ENCODE peak calls at places on chromosomes 5 and 9, in nine cellular contexts. A is lung; S is fibroblast of lung; G is hepatocyte; X is A549; T is AG09309; V is heart left ventricle; H is cardiac fibroblast; U is CD8-positive, alpha-beta T cell. E is an unnamed sample.

GRCh38 chr5:146466521-146467349 is 19.6 kb downstream of the TCERG1 start:
- DNase-seq in A (no peak), S (peak), G (no peak), X (peak), T (no peak), V (no peak), H (peak), U (no peak), E (no peak)

GRCh38 chr5:65032250-65032649 is 263.5 kb downstream of the CWC27 start:
- DNase-seq in A (no peak), S (peak), G (no peak), X (no peak), T (peak), V (no peak), H (peak), U (no peak), E (no peak)

GRCh38 chr5:60178101-60178500 is 284.6 kb upstream of the PDE4D start:
- DNase-seq in A (no peak), S (no peak), G (no peak), X (no peak), T (no peak), V (no peak), H (peak), U (no peak), E (no peak)

GRCh38 chr5:80369521-80369920 is 38.3 kb upstream of the ZFYVE16 start:
- DNase-seq in A (no peak), S (no peak), G (no peak), X (no peak), T (no peak), V (no peak), H (no peak), U (no peak), E (no peak)

GRCh38 chr5:137649228-137649890 is 86.5 kb downstream of the KLHL3 start:
- DNase-seq in A (peak), S (peak), G (peak), X (no peak), T (peak), V (no peak), H (peak), U (no peak), E (no peak)

GRCh38 chr5:150640311-150641005 is at the start of gene SYNPO:
- DNase-seq in A (peak), S (peak), G (peak), X (peak), T (peak), V (peak), H (peak), U (no peak), E (peak)

GRCh38 chr9:131773911-131774379 is 34.1 kb upstream of the RAPGEF1 start:
- DNase-seq in A (peak), S (peak), G (peak), X (peak), T (peak), V (no peak), H (peak), U (peak), E (peak)

GRCh38 chr5:35405938-35406337 is 175.7 kb upstream of the PRLR start:
- DNase-seq in A (no peak), S (no peak), G (no peak), X (no peak), T (no peak), V (peak), H (no peak), U (no peak), E (no peak)

GRCh38 chr9:85432599-85432998 is 309.2 kb downstream of the AGTPBP1 start:
- DNase-seq in A (no peak), S (no peak), G (no peak), X (no peak), T (no peak), V (no peak), H (no peak), U (no peak), E (peak)

GRCh38 chr5:125835293-125836172 is 587.7 kb upstream of the GRAMD2B start:
- DNase-seq in A (peak), S (peak), G (peak), X (peak), T (no peak), V (no peak), H (peak), U (no peak), E (peak)

GRCh38 chr9:93669116-93669957 is 93.0 kb downstream of the PHF2 start:
- DNase-seq in A (no peak), S (no peak), G (no peak), X (no peak), T (no peak), V (peak), H (no peak), U (no peak), E (peak)

GRCh38 chr9:124617477-124618141 is 110.4 kb upstream of the NR5A1 start:
- DNase-seq in A (peak), S (peak), G (peak), X (peak), T (peak), V (peak), H (peak), U (peak), E (peak)

GRCh38 chr5:73994963-73995362 is 369.0 kb downstream of the ARHGEF28 start:
- DNase-seq in A (no peak), S (no peak), G (no peak), X (no peak), T (no peak), V (no peak), H (no peak), U (no peak), E (no peak)

GRCh38 chr9:37325778-37326177 is 96.7 kb upstream of the GRHPR start:
- DNase-seq in A (no peak), S (peak), G (no peak), X (no peak), T (no peak), V (no peak), H (peak), U (no peak), E (no peak)

GRCh38 chr5:69134126-69134525 is 32.8 kb upstream of the CCNB1 start:
- DNase-seq in A (no peak), S (no peak), G (no peak), X (no peak), T (no peak), V (no peak), H (no peak), U (no peak), E (no peak)

GRCh38 chr9:112086627-112087026 is 88.5 kb downstream of the SUSD1 start:
- DNase-seq in A (no peak), S (peak), G (no peak), X (peak), T (no peak), V (no peak), H (peak), U (no peak), E (no peak)

GRCh38 chr9:111037744-111038335 is 430 bp downstream of the LPAR1 start:
- DNase-seq in A (no peak), S (peak), G (peak), X (no peak), T (no peak), V (peak), H (peak), U (no peak), E (peak)

GRCh38 chr5:58818515-58818914 is 235.6 kb downstream of the RAB3C start:
- DNase-seq in A (no peak), S (no peak), G (no peak), X (no peak), T (no peak), V (no peak), H (no peak), U (no peak), E (no peak)

GRCh38 chr9:79655571-79655970 is 83.8 kb downstream of the TLE4 start:
- DNase-seq in A (no peak), S (peak), G (no peak), X (no peak), T (no peak), V (no peak), H (no peak), U (no peak), E (no peak)

GRCh38 chr5:54387659-54388232 is 67.8 kb upstream of the HSPB3 start:
- DNase-seq in A (no peak), S (peak), G (no peak), X (no peak), T (no peak), V (no peak), H (peak), U (no peak), E (no peak)

GRCh38 chr5:105956456-105957177 is 1714.1 kb downstream of the EFNA5 start:
- DNase-seq in A (no peak), S (peak), G (no peak), X (no peak), T (no peak), V (no peak), H (peak), U (no peak), E (no peak)

DNA sequence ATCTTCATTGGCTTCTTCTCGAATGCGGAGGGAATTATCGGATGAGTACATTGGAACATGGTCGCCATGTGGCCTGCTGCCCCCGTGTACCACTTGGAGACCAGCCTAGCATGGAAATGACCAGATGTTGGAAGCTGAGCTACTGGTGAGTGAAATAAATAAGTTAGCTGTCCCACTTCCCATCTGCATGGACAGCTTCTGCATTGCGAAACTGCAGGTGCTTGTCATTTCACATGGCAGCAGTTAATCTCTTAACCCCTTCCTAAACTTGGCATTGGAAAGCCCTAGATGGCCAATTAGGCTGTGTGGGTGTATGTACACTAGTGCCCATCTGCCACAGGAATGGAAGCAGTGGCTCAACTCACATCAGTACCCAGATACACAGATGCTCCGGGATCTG is 246.6 kb upstream of the IL12B start:
- DNase-seq in A (no peak), S (no peak), G (no peak), X (no peak), T (no peak), V (no peak), H (no peak), U (no peak), E (no peak)
- H3K4me3 ChIP-seq in A (no peak), S (no peak), G (no peak), X (no peak), T (no peak), V (no peak), H (no peak), U (no peak), E (no peak)

DNA sequence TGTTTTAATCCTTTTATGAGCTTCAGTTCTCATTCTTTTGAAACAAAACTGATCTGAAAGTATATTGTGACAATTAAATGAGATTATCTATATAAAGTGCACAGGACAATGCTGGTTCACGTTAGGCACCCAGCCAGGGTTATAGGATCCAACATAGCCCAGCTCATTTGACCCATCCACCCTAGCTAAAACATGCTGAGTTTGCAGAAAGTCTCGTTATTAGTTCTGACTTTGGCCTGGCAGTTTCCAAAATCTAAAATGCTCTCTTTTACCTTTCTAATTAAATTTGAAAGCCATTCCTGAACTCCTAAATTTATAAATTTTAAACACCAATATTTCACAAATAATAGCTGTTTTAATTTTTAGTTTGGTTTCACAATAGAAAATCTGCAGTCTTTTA is 131.9 kb upstream of the PTPRD start:
- DNase-seq in A (no peak), S (no peak), G (no peak), X (no peak), T (no peak), V (no peak), H (no peak), U (no peak), E (no peak)
- TF ChIP-seq CTCF in A (no peak), S (no peak), G (no peak), X (no peak), T (no peak), V (no peak), H (no peak), U (no peak), E (no peak)

GRCh38 chr9:4443439-4443838 is 46.8 kb upstream of the SLC1A1 start:
- DNase-seq in A (no peak), S (no peak), G (no peak), X (no peak), T (no peak), V (no peak), H (no peak), U (no peak), E (no peak)

DNA sequence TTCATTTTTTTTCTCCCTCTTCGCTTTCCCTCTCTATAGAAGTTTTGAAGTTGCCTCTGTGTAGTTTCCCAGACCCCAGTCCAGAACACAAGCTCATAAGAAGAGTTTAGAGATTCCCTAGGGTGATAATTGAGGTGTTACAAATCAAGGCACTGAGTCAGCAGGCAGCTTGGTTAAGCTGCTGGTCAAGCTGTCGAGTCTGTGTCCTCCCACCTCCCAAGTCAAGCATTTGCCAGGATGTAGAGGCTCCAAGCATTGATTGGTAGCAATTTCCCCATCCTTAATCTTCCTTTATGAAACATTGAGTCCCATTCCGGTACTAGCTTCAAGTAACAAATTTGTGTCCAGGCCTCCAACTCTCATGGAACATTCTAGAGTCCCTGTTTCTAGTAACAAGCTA is 47.5 kb upstream of the SLC1A1 start:
- DNase-seq in A (no peak), S (no peak), G (no peak), X (no peak), T (no peak), V (no peak), H (no peak), U (no peak), E (no peak)
- H3K4me3 ChIP-seq in A (no peak), S (no peak), G (no peak), X (no peak), T (no peak), V (no peak), H (no peak), U (no peak), E (no peak)

GRCh38 chr9:133656211-133657119 is 20.3 kb downstream of the DBH start:
- DNase-seq in A (no peak), S (no peak), G (no peak), X (no peak), T (no peak), V (no peak), H (no peak), U (peak), E (no peak)
- TF ChIP-seq CTCF in A (no peak), S (no peak), G (no peak), X (no peak), T (no peak), V (no peak), H (no peak), U (peak), E (no peak)

E was measured in colonic mucosa.